ENCODE peak calls at places on chromosomes 5 and 9, in seven cellular contexts. M, F, Y, K, E, S and H are unnamed samples.

GRCh38 chr5:18699681-18700080 is 1065.4 kb downstream of the TAF11L14 start:
- DNase-seq in Y (no peak), F (no peak), K (no peak), S (no peak), E (no peak), M (no peak), H (no peak)

GRCh38 chr9:121701736-121702261 is 50.4 kb downstream of the DAB2IP start:
- DNase-seq in E (no peak), M (no peak), K (no peak), Y (no peak), F (no peak), S (no peak), H (no peak)

GRCh38 chr5:6721442-6721841 is 8.2 kb downstream of the TENT4A start:
- DNase-seq in S (no peak), M (no peak), F (no peak), Y (no peak), E (no peak), K (no peak), H (no peak)

GRCh38 chr5:125668904-125669303 is 754.3 kb upstream of the GRAMD2B start:
- DNase-seq in K (no peak), S (no peak), E (peak), F (peak), M (no peak), Y (no peak), H (no peak)

GRCh38 chr5:43422143-43422542 is 10.0 kb upstream of the CCL28 start:
- DNase-seq in M (no peak), K (no peak), F (peak), S (no peak), E (peak), Y (peak), H (no peak)

GRCh38 chr9:125432715-125433385 is 171.2 kb downstream of the GAPVD1 start:
- DNase-seq in S (no peak), E (no peak), M (no peak), K (no peak), F (no peak), Y (no peak), H (no peak)

GRCh38 chr5:13664377-13664776 is 280.1 kb downstream of the DNAH5 start:
- DNase-seq in Y (peak), K (no peak), M (no peak), S (peak), E (peak), F (no peak), H (no peak)

GRCh38 chr5:36138900-36139683 is 12.6 kb downstream of the LMBRD2 start:
- DNase-seq in E (no peak), K (no peak), S (no peak), Y (no peak), F (no peak), M (no peak), H (no peak)

GRCh38 chr5:179201986-179202385 is 141.8 kb downstream of the ZNF354C start:
- DNase-seq in M (no peak), F (no peak), Y (no peak), S (no peak), E (no peak), K (no peak), H (no peak)

DNA sequence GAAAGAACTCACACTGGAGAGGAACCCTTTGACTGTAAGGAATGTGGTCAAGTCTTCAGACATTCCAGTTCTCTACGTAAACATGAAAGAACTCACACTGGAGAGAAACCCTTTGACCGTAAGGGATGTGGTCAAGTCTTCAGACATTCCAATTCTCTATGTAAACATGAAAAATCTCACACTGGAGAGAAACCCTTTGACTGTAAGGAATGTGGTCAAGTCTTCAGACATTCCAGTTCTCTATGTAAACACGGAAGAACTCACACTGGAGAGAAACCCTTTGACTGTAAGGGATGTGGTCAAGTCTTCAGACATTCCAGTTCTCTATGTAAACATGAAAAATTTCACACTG is 32.6 kb downstream of the MAPK9 start:
- DNase-seq in K (no peak), Y (peak), S (no peak), M (no peak), F (no peak), E (peak), H (no peak)
- TF ChIP-seq CTCF in K (no peak), Y (no peak), S (no peak), M (no peak), F (no peak), E (no peak), H (no peak)

DNA sequence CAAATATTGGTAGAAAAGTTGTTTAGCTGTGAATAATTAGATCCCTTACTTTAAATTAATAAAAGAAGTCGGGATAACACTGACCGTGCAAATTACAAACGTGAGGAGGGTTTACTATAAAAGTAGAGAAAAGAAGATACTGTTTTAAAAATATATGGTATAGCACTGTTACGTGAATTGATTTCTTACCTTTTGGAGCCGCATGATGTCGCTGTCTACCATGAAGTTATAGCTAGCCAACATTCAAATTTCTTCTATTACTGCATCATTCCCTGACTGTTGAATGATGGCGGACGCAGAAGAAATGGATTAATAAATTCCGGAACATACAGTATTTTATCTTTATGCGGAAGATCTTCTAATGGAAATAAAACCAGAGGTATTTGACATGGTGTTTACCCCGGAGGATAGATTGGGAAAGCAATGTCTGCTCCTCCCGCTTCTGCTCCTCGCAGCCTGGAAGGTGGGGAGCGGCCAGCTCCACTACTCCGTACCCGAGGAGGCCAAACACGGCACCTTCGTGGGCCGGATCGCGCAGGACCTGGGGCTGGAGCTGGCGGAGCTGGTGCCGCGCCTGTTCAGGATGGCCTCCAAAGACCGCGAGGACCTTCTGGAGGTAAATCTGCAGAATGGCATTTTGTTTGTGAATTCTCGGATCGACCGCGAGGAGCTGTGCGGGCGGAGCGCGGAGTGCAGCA is at the start of gene PCDHA6:
- DNase-seq in F (no peak), Y (no peak), M (no peak), K (peak), E (peak), S (no peak), H (peak)
- TF ChIP-seq CTCF in F (no peak), Y (no peak), M (no peak), K (no peak), E (no peak), S (no peak), H (peak)

GRCh38 chr5:122295138-122295537 is 16.9 kb upstream of the SNCAIP start:
- DNase-seq in E (peak), S (peak), Y (no peak), F (peak), K (peak), M (no peak), H (no peak)
- TF ChIP-seq CTCF in E (no peak), S (peak), Y (peak), F (peak), K (peak), M (no peak), H (no peak)

GRCh38 chr9:135473972-135474543 is 5.5 kb upstream of the PPP1R26 start:
- DNase-seq in Y (no peak), S (no peak), K (no peak), E (no peak), M (no peak), F (no peak), H (no peak)

GRCh38 chr9:135476561-135476960 is 3.0 kb upstream of the PPP1R26 start:
- DNase-seq in Y (no peak), F (no peak), E (no peak), K (no peak), S (no peak), M (no peak), H (no peak)

GRCh38 chr9:135471751-135472640 is 7.6 kb upstream of the PPP1R26 start:
- DNase-seq in S (no peak), M (no peak), Y (peak), F (no peak), E (no peak), K (peak), H (peak)

GRCh38 chr9:135476981-135477380 is 2.6 kb upstream of the PPP1R26 start:
- DNase-seq in K (no peak), S (no peak), E (no peak), F (no peak), M (no peak), Y (no peak), H (no peak)

GRCh38 chr9:135474915-135475314 is 4.7 kb upstream of the PPP1R26 start:
- DNase-seq in M (no peak), K (peak), E (no peak), F (peak), Y (no peak), S (peak), H (peak)
- TF ChIP-seq CTCF in M (no peak), K (peak), E (peak), F (peak), Y (peak), S (peak), H (peak)

GRCh38 chr5:170278611-170279500 is 18.7 kb downstream of the LCP2 start:
- DNase-seq in M (no peak), S (peak), E (no peak), K (no peak), Y (no peak), F (peak), H (no peak)

GRCh38 chr5:170277953-170278352 is 19.6 kb downstream of the LCP2 start:
- DNase-seq in K (no peak), S (peak), M (no peak), F (peak), Y (no peak), E (no peak), H (no peak)

GRCh38 chr5:170283296-170283695 is 14.3 kb downstream of the LCP2 start:
- DNase-seq in Y (no peak), K (no peak), F (no peak), E (no peak), S (no peak), M (no peak), H (no peak)

GRCh38 chr5:170284231-170284630 is 13.3 kb downstream of the LCP2 start:
- DNase-seq in F (no peak), E (no peak), K (no peak), S (no peak), M (no peak), Y (no peak), H (no peak)

GRCh38 chr5:170280090-170280493 is 17.5 kb downstream of the LCP2 start:
- DNase-seq in S (no peak), K (no peak), M (no peak), E (no peak), Y (no peak), F (no peak), H (peak)
- TF ChIP-seq CTCF in S (no peak), K (no peak), M (no peak), E (no peak), Y (no peak), F (no peak), H (no peak)

GRCh38 chr9:16601991-16602390 is 268.5 kb downstream of the BNC2 start:
- DNase-seq in K (no peak), M (no peak), F (no peak), Y (no peak), E (no peak), S (no peak), H (no peak)
- TF ChIP-seq CTCF in K (no peak), M (no peak), F (no peak), Y (no peak), E (no peak), S (no peak), H (no peak)

DNA sequence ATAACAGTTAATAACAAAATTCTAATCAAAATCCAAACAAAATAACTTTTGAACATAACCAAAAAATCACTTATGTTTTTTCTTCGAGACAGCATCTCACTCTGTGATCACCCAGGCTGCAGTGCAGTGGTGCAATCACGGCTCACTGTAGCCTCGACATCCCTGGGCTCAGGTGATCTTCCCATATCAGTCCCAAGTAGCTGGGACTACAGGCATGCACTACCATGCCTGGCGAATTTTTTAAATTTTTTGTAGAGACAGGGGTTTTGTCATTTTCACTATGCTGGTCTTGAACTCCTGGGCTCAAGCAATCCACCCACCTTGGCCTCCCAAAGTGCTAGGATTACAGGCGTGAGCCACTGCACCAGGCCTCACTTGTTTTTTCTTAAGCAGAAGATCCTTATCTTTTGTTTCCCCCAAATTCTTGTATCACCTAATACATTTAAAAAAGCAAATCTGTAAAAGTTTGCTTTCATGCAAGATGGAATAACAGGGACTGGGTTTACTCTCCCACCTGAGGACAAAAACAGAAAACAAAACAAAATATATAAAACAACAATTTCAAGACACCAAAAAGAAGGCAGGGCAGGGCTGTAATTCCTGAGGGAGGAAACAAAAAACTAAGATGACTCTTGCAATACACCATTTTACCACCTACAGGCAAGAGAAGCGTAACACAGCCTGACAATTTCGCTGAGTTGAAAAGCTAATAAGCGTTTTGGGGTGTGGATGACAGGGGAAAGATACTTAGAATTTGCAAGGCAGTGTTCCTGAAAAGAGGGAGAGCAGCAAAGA is 71.4 kb downstream of the RAPGEF6 start:
- DNase-seq in S (peak), Y (no peak), E (no peak), M (no peak), F (no peak), K (peak), H (no peak)
- TF ChIP-seq CTCF in S (no peak), Y (no peak), E (no peak), M (no peak), F (no peak), K (no peak), H (no peak)

DNA sequence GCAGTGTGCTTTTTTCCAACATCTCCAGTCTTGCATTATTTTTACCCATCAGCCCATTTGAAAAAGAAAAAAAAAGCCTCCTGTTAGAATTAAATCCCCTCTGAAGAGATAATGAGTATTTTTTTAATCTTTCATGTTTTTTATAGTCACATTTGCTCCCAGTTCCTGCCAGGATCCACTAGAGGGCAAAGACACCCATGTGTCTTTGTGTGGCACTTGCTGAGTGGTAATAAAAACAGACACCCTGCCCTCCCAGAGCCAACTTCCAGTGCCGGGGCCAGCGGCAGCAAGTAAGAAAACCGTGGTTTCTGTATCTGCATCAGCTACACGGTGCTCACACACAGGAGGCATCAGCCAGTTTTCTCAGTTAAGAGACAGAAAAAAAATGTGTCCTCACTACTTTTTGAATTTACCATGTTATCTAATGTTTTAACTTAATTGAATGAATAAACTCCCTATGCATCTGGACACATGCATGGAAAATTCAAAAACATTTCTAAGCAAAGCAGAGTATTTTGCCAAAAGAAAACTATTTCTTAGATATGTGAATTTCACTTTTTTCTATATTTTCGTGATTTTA is 70.2 kb upstream of the PLEKHG4B start:
- DNase-seq in Y (peak), M (no peak), F (no peak), K (no peak), E (peak), S (peak), H (no peak)
- TF ChIP-seq CTCF in Y (peak), M (no peak), F (peak), K (peak), E (peak), S (peak), H (peak)